ENCODE peak calls at places on chromosome 15, in four cellular contexts. I, U, Q and M are unnamed samples.

GRCh38 chr15:93974804-93975481 is 256.4 kb upstream of the MCTP2 start:
- DNase-seq in I (no peak), U (peak), Q (peak), M (peak)

GRCh38 chr15:43249699-43250203 is 17.0 kb downstream of the TGM5 start:
- DNase-seq in I (peak), U (no peak), Q (no peak), M (no peak)

GRCh38 chr15:71707230-71708051 is 102.9 kb upstream of the NR2E3 start:
- DNase-seq in I (no peak), U (no peak), Q (no peak), M (no peak)

GRCh38 chr15:60989696-60990095 is 239.4 kb downstream of the RORA start:
- DNase-seq in I (no peak), U (no peak), Q (no peak), M (no peak)

GRCh38 chr15:73153024-73153423 is 100.8 kb downstream of the NEO1 start:
- DNase-seq in I (no peak), U (no peak), Q (no peak), M (no peak)

GRCh38 chr15:48547305-48547704 is 98.2 kb downstream of the FBN1 start:
- DNase-seq in I (no peak), U (no peak), Q (no peak), M (no peak)

GRCh38 chr15:46576611-46577010 is 941.8 kb downstream of the SQOR start:
- DNase-seq in I (no peak), U (no peak), Q (no peak), M (no peak)

GRCh38 chr15:45439521-45439931 is 61.2 kb upstream of the GATM start:
- DNase-seq in I (no peak), U (no peak), Q (peak), M (no peak)

GRCh38 chr15:79923068-79923514 is 26.3 kb upstream of the MTHFS start:
- DNase-seq in I (peak), U (peak), Q (peak), M (peak)

GRCh38 chr15:68382286-68383007 is 49.5 kb downstream of the ITGA11 start:
- DNase-seq in I (no peak), U (no peak), Q (no peak), M (no peak)

GRCh38 chr15:87608238-87609028 is 648.1 kb downstream of the NTRK3 start:
- DNase-seq in I (peak), U (no peak), Q (no peak), M (no peak)

GRCh38 chr15:97998307-97999071 is 38.0 kb downstream of the ARRDC4 start:
- DNase-seq in I (no peak), U (no peak), Q (no peak), M (no peak)

GRCh38 chr15:87561641-87562040 is 694.9 kb downstream of the NTRK3 start:
- DNase-seq in I (no peak), U (no peak), Q (no peak), M (no peak)

GRCh38 chr15:25852696-25853524 is 10.2 kb downstream of the ATP10A start:
- DNase-seq in I (no peak), U (no peak), Q (no peak), M (no peak)

GRCh38 chr15:29821416-29822099 is 710 bp downstream of the TJP1 start:
- DNase-seq in I (peak), U (no peak), Q (peak), M (peak)

GRCh38 chr15:76217029-76217866 is 94.0 kb downstream of the ETFA start:
- DNase-seq in I (no peak), U (no peak), Q (no peak), M (no peak)

GRCh38 chr15:42619641-42620371 is 44.4 kb downstream of the STARD9 start:
- DNase-seq in I (no peak), U (peak), Q (no peak), M (peak)

GRCh38 chr15:40871749-40872617 is 2.1 kb downstream of the RHOV start:
- DNase-seq in I (no peak), U (no peak), Q (no peak), M (peak)

GRCh38 chr15:95733931-95734330 is 596.6 kb upstream of the NR2F2 start:
- DNase-seq in I (no peak), U (no peak), Q (no peak), M (no peak)

GRCh38 chr15:85956515-85957275 is 123.0 kb upstream of the AGBL1 start:
- DNase-seq in I (no peak), U (no peak), Q (no peak), M (no peak)

GRCh38 chr15:85960381-85960780 is 119.3 kb upstream of the AGBL1 start:
- DNase-seq in I (no peak), U (no peak), Q (no peak), M (no peak)

GRCh38 chr15:85950101-85950500 is 129.6 kb upstream of the AGBL1 start:
- DNase-seq in I (no peak), U (no peak), Q (no peak), M (no peak)

GRCh38 chr15:85959573-85959972 is 120.1 kb upstream of the AGBL1 start:
- DNase-seq in I (no peak), U (no peak), Q (no peak), M (no peak)

GRCh38 chr15:85955501-85956391 is 123.9 kb upstream of the AGBL1 start:
- DNase-seq in I (no peak), U (no peak), Q (no peak), M (no peak)
- TF ChIP-seq SP1 in I (no peak), U (no peak), Q (no peak), M (no peak)

DNA sequence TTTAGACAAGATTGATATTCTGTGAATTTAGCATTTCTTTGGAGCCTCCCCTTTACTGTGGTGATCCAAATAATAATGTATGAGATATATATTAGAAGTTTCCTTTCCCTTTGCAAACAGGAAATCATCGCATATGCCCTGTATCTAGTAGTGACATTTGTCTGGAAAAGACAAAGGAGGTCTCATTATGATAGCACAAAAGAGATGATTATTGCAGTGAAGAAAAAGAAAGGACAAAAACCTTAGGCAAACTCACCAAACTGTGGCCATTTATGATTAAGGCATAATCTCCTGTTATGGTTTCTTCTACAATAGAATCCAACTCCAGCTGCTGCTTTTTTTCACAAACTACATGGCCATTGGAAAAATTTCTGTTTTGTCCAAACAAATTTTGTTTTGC is 218.2 kb downstream of the ATP8B4 start:
- DNase-seq in I (no peak), U (no peak), Q (no peak), M (no peak)
- TF ChIP-seq JUN in I (no peak), U (no peak), Q (no peak), M (no peak)

GRCh38 chr15:88616240-88616639 is 4.9 kb upstream of the AEN start:
- DNase-seq in I (no peak), U (no peak), Q (no peak), M (no peak)

GRCh38 chr15:88615303-88616107 is 5.6 kb upstream of the AEN start:
- DNase-seq in I (no peak), U (no peak), Q (peak), M (no peak)

GRCh38 chr15:88617790-88618189 is 3.4 kb upstream of the AEN start:
- DNase-seq in I (no peak), U (no peak), Q (no peak), M (no peak)

GRCh38 chr15:88618686-88619085 is 2.5 kb upstream of the AEN start:
- DNase-seq in I (no peak), U (no peak), Q (no peak), M (no peak)

DNA sequence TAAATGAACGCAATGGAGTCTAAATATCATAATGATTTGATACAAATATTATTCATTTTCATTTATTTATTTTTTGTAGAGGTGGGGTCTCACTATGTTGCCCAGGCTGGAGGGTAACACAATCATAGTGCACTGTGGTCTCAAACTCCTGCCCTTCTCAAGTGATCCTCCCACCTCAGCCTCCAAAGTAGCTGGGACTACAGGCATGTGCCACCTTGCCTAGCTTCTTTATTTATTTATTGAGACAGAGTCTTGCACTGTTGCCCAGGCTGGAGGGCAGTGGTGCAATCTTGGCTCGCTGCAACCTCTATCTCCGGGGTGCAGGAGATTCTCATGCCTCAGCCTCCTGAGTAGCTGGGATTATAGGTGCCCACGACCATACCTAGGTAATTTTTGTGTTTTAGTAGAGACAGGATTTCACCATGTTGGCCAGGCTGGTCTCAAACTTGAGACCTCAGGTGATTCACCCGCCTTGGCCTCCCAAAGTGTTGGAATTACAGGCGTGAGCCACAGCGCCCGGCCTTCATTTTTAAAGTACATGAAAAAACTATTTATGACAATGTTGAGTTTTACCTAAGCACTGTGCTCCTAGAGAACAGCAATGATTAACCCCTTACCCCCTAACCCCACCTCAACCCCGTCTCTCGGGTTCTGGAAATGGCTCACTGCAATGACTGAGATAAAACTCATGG is 4.0 kb upstream of the AEN start:
- DNase-seq in I (no peak), U (no peak), Q (no peak), M (no peak)
- TF ChIP-seq SP1 in I (no peak), U (no peak), Q (no peak), M (no peak)

GRCh38 chr15:70474682-70475438 is 288.5 kb downstream of the UACA start:
- DNase-seq in I (no peak), U (no peak), Q (no peak), M (no peak)
- TF ChIP-seq JUN in I (no peak), U (no peak), Q (no peak), M (no peak)

GRCh38 chr15:84586641-84587160 is 14.1 kb upstream of the ZSCAN2 start:
- DNase-seq in I (no peak), U (no peak), Q (no peak), M (no peak)
- TF ChIP-seq SP1 in I (no peak), U (no peak), Q (no peak), M (no peak)

GRCh38 chr15:33908396-33908795 is 59.9 kb upstream of the CHRM5 start:
- DNase-seq in I (no peak), U (no peak), Q (no peak), M (no peak)

GRCh38 chr15:33907326-33907725 is 61.0 kb upstream of the CHRM5 start:
- DNase-seq in I (no peak), U (no peak), Q (no peak), M (no peak)

GRCh38 chr15:33912326-33912725 is 56.0 kb upstream of the CHRM5 start:
- DNase-seq in I (no peak), U (no peak), Q (no peak), M (no peak)

GRCh38 chr15:33913459-33913858 is 54.8 kb upstream of the CHRM5 start:
- DNase-seq in I (no peak), U (no peak), Q (no peak), M (no peak)

GRCh38 chr15:33910741-33911140 is 57.6 kb upstream of the CHRM5 start:
- DNase-seq in I (no peak), U (no peak), Q (no peak), M (no peak)
- TF ChIP-seq JUN in I (no peak), U (no peak), Q (no peak), M (no peak)

DNA sequence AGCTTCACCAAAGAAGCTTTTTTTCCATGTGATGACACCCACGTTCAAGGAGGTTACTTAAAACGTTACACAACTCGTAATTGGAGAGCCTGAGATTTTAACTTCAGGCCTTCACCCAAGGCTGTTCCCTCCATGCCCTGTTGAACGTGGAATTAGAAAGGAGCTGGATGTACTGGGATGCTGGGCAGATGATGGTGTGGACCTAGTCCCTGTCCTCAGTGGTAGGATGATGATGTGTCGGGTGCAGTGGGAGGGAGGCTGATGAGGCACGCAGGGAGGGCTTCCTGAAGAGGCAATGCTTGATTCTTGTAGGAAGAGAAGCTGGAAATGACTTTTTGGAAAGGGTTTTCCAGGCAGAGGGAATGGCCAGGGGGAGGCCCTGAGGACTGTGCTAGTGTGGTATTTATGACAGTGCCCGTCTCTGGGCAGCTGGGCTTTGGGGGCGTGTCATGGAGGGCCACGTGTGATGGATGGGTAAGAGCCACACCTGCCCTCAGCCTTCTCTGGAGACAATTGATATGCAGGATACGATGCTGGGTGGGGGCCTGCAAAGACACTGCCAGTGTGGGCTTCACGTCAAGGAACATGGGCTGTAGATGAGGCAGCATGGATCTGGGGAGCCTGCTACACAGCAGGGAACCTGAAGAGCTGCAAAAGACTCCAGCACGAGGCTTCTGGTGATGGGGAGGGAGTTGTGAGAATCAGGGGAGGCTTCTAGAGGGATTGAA is 15.3 kb downstream of the SYNM start:
- DNase-seq in I (no peak), U (no peak), Q (no peak), M (no peak)
- TF ChIP-seq SP1 in I (no peak), U (no peak), Q (no peak), M (no peak)